ENCODE peak calls at places on chromosomes 2 and 18, in eight cellular contexts. O, N, X, F, V, T, H and K are unnamed samples. For H3K4me1, the result is how much of the 10 kb centered on the place peaks cover.

GRCh38 chr2:73998933-73999332 is 14.2 kb downstream of the TET3 start:
- DNase-seq in O (no peak), N (no peak), X (no peak), F (no peak), V (no peak), T (no peak), H (no peak), K (no peak)

GRCh38 chr2:240818543-240819403 is 1.2 kb downstream of the KIF1A start:
- DNase-seq in O (no peak), N (no peak), X (no peak), F (no peak), V (no peak), T (no peak), H (no peak), K (no peak)

GRCh38 chr2:119352357-119352756 is 14.3 kb downstream of the C2orf76 start:
- DNase-seq in O (peak), N (no peak), X (no peak), F (no peak), V (peak), T (no peak), H (no peak), K (no peak)

GRCh38 chr2:28593356-28593755 is 97.5 kb downstream of the PLB1 start:
- DNase-seq in O (no peak), N (peak), X (no peak), F (no peak), V (no peak), T (no peak), H (no peak), K (no peak)

GRCh38 chr2:97718051-97718882 is 4.9 kb downstream of the ZAP70 start:
- DNase-seq in O (no peak), N (no peak), X (no peak), F (no peak), V (no peak), T (no peak), H (no peak), K (no peak)

GRCh38 chr18:77102246-77103040 is 30.1 kb downstream of the MBP start:
- DNase-seq in O (no peak), N (no peak), X (peak), F (no peak), V (no peak), T (peak), H (peak), K (no peak)

GRCh38 chr2:207163815-207164747 is 1.7 kb downstream of the KLF7 start:
- DNase-seq in O (peak), N (peak), X (peak), F (peak), V (no peak), T (peak), H (peak), K (no peak)

GRCh38 chr2:10935953-10936942 is 24.5 kb downstream of the KCNF1 start:
- DNase-seq in O (no peak), N (no peak), X (peak), F (no peak), V (peak), T (peak), H (peak), K (no peak)

GRCh38 chr2:142008135-142008744 is 122.6 kb downstream of the LRP1B start:
- DNase-seq in O (no peak), N (no peak), X (no peak), F (no peak), V (no peak), T (no peak), H (no peak), K (no peak)

GRCh38 chr2:28359222-28360065 is 33.2 kb upstream of the FOSL2 start:
- DNase-seq in O (peak), N (no peak), X (peak), F (no peak), V (no peak), T (peak), H (peak), K (no peak)

GRCh38 chr18:49250819-49251388 is 209.5 kb downstream of the DYM start:
- DNase-seq in O (no peak), N (no peak), X (peak), F (no peak), V (no peak), T (peak), H (peak), K (no peak)

GRCh38 chr2:175468699-175469098 is 287.2 kb upstream of the ATP5MC3 start:
- DNase-seq in O (no peak), N (no peak), X (no peak), F (no peak), V (no peak), T (no peak), H (no peak), K (no peak)

GRCh38 chr18:63346031-63346430 is 21.0 kb downstream of the KDSR start:
- DNase-seq in O (peak), N (peak), X (no peak), F (no peak), V (no peak), T (no peak), H (no peak), K (no peak)

GRCh38 chr2:33273479-33273878 is 203.0 kb upstream of the RASGRP3 start:
- DNase-seq in O (no peak), N (no peak), X (no peak), F (no peak), V (no peak), T (no peak), H (no peak), K (no peak)

GRCh38 chr2:170229125-170229524 is 51.2 kb downstream of the MYO3B start:
- DNase-seq in O (no peak), N (no peak), X (no peak), F (no peak), V (no peak), T (no peak), H (no peak), K (no peak)

GRCh38 chr18:24386680-24387079 is 10.9 kb downstream of the OSBPL1A start:
- DNase-seq in O (no peak), N (no peak), X (no peak), F (no peak), V (no peak), T (no peak), H (no peak), K (no peak)

GRCh38 chr2:182038579-182038978 is 52.9 kb downstream of the PPP1R1C start:
- DNase-seq in O (no peak), N (no peak), X (no peak), F (no peak), V (peak), T (peak), H (no peak), K (no peak)

GRCh38 chr2:174748948-174749347 is 15.3 kb downstream of the CHRNA1 start:
- DNase-seq in O (peak), N (peak), X (peak), F (no peak), V (peak), T (peak), H (peak), K (peak)

GRCh38 chr2:217031445-217031844 is 171.6 kb upstream of the TNP1 start:
- DNase-seq in O (no peak), N (no peak), X (no peak), F (no peak), V (no peak), T (no peak), H (no peak), K (no peak)

GRCh38 chr18:9106800-9107574 is 4.5 kb downstream of the NDUFV2 start:
- DNase-seq in O (no peak), N (no peak), X (no peak), F (no peak), V (no peak), T (no peak), H (no peak), K (no peak)
- H3K4me1 ChIP-seq in O (under half), N (under half), X (under half), F (half or more), V (under half), T (under half), H (half or more), K (under half)

GRCh38 chr2:24019729-24020128 is 9.8 kb downstream of the MFSD2B start:
- DNase-seq in O (no peak), N (no peak), X (no peak), F (no peak), V (no peak), T (no peak), H (no peak), K (no peak)
- H3K4me1 ChIP-seq in O (under half), N (under half), X (under half), F (under half), V (under half), T (under half), H (under half), K (under half)

GRCh38 chr2:70474266-70474848 is 79.3 kb downstream of the TGFA start:
- DNase-seq in O (no peak), N (no peak), X (no peak), F (no peak), V (no peak), T (no peak), H (no peak), K (no peak)
- H3K4me1 ChIP-seq in O (under half), N (under half), X (under half), F (under half), V (under half), T (under half), H (under half), K (under half)

GRCh38 chr18:22601481-22601880 is 183.8 kb upstream of the CTAGE1 start:
- DNase-seq in O (no peak), N (no peak), X (no peak), F (no peak), V (no peak), T (no peak), H (no peak), K (no peak)

GRCh38 chr18:22604390-22604985 is 186.8 kb upstream of the CTAGE1 start:
- DNase-seq in O (peak), N (peak), X (peak), F (no peak), V (no peak), T (peak), H (peak), K (no peak)

GRCh38 chr18:22605736-22606135 is 188.0 kb upstream of the CTAGE1 start:
- DNase-seq in O (no peak), N (no peak), X (no peak), F (no peak), V (no peak), T (no peak), H (no peak), K (no peak)

GRCh38 chr18:22604986-22605421 is 187.3 kb upstream of the CTAGE1 start:
- DNase-seq in O (no peak), N (peak), X (no peak), F (no peak), V (no peak), T (no peak), H (no peak), K (no peak)

DNA sequence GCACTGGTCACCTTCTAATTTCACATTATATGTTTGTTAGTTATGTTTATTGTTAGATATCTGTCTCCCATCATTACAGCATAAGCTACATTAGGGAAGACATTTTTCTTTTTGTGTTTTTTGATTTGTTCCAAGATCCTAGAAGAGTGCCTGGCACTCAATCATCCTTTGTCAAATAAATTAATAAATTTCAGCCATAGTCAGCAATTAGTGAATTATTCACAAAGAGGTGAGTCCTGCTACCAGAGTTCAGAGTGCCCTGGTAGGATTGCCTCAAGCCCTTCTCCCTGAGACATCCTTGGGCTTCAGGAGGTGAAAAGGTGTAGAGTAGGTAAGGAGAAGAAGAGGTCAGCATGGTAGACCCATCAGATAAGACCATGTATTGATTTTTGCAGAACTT is 186.2 kb upstream of the CTAGE1 start:
- DNase-seq in O (no peak), N (no peak), X (no peak), F (no peak), V (no peak), T (no peak), H (no peak), K (no peak)
- H3K4me1 ChIP-seq in O (under half), N (under half), X (under half), F (under half), V (under half), T (under half), H (under half), K (under half)

GRCh38 chr2:20451761-20452499 is 5.1 kb downstream of the RHOB start:
- DNase-seq in O (no peak), N (no peak), X (peak), F (no peak), V (no peak), T (no peak), H (no peak), K (no peak)
- H3K4me1 ChIP-seq in O (under half), N (under half), X (under half), F (under half), V (under half), T (under half), H (under half), K (under half)

GRCh38 chr2:85996591-85996990 is 107.8 kb upstream of the ST3GAL5 start:
- DNase-seq in O (no peak), N (no peak), X (no peak), F (no peak), V (no peak), T (no peak), H (peak), K (no peak)
- H3K4me1 ChIP-seq in O (under half), N (under half), X (under half), F (half or more), V (under half), T (under half), H (under half), K (under half)

GRCh38 chr2:236550701-236551465 is 18.7 kb upstream of the ACKR3 start:
- DNase-seq in O (no peak), N (no peak), X (no peak), F (no peak), V (no peak), T (no peak), H (no peak), K (no peak)
- H3K4me1 ChIP-seq in O (under half), N (under half), X (under half), F (under half), V (under half), T (under half), H (under half), K (under half)

GRCh38 chr2:112646102-112646719 is 472 bp downstream of the SLC20A1 start:
- DNase-seq in O (no peak), N (no peak), X (peak), F (no peak), V (no peak), T (no peak), H (no peak), K (no peak)
- H3K4me1 ChIP-seq in O (under half), N (under half), X (half or more), F (half or more), V (under half), T (under half), H (under half), K (under half)